ENCODE peak calls at places on chromosome 14, in five cellular contexts. C is HCT116, I is K562, K is HepG2, G is GM12878. R is an unnamed sample.
A peak's percentile ranks its signal among the peaks of the same experiment; 100 is the strongest.

GRCh38 chr14:97073622-97074021 is 276.4 kb downstream of the VRK1 start:
- DNase-seq in C (no peak), I (no peak), K (no peak), G (no peak), R (no peak)

GRCh38 chr14:23186913-23187654 is 3.6 kb upstream of the SLC7A8 start:
- DNase-seq in I (peak; percentile 68), G (peak; percentile 5), C (peak; percentile 64), K (peak; percentile 78), R (peak; percentile 63)

GRCh38 chr14:26255213-26255612 is 342.6 kb downstream of the NOVA1 start:
- DNase-seq in K (no peak), I (peak; percentile 3), G (no peak), C (no peak), R (no peak)

GRCh38 chr14:59090572-59090971 is 97.9 kb upstream of the DAAM1 start:
- DNase-seq in K (no peak), G (no peak), C (no peak), I (no peak), R (no peak)

GRCh38 chr14:72808564-72808963 is 85.3 kb downstream of the DPF3 start:
- DNase-seq in C (no peak), I (no peak), G (no peak), K (no peak), R (no peak)

GRCh38 chr14:82528011-82528410 is 994.4 kb upstream of the SEL1L start:
- DNase-seq in G (no peak), C (no peak), I (no peak), K (no peak), R (no peak)

GRCh38 chr14:56745091-56745490 is 65.2 kb downstream of the OTX2 start:
- DNase-seq in K (no peak), G (no peak), I (no peak), C (no peak), R (no peak)

GRCh38 chr14:66842911-66843572 is 335.1 kb downstream of the GPHN start:
- DNase-seq in I (no peak), C (no peak), G (no peak), K (no peak), R (no peak)

GRCh38 chr14:106694638-106695393 is 1168.4 kb downstream of the TMEM121 start:
- DNase-seq in G (no peak), I (no peak), C (no peak), K (no peak), R (peak; percentile 42)

GRCh38 chr14:52694761-52695480 is 437 bp downstream of the ERO1A start:
- DNase-seq in I (peak; percentile 15), C (no peak), K (peak; percentile 25), G (peak; percentile 60), R (peak; percentile 63)

GRCh38 chr14:94009767-94010166 is 12.7 kb downstream of the CCDC197 start:
- DNase-seq in K (no peak), I (no peak), C (no peak), G (peak; percentile 25), R (no peak)

GRCh38 chr14:23302290-23303225 is at the start of gene PPP1R3E:
- DNase-seq in K (peak; percentile 84), I (peak; percentile 62), G (no peak), C (no peak), R (peak; percentile 68)

GRCh38 chr14:76227450-76228050 is 75.8 kb downstream of the GPATCH2L start:
- DNase-seq in K (no peak), I (no peak), G (no peak), C (no peak), R (no peak)

GRCh38 chr14:99320105-99320572 is 48.1 kb upstream of the BCL11B start:
- DNase-seq in K (peak; percentile 29), I (peak; percentile 78), C (peak; percentile 21), G (peak; percentile 39), R (peak; percentile 84)

GRCh38 chr14:58881433-58881832 is 243.7 kb downstream of the DACT1 start:
- DNase-seq in I (no peak), G (no peak), C (no peak), K (no peak), R (no peak)

GRCh38 chr14:24693353-24693737 is 59.4 kb upstream of the GZMB start:
- DNase-seq in C (no peak), K (no peak), I (no peak), G (no peak), R (no peak)

GRCh38 chr14:51869426-51870113 is 9.2 kb downstream of the GNG2 start:
- DNase-seq in C (no peak), K (no peak), G (no peak), I (no peak), R (no peak)

GRCh38 chr14:56512521-56512920 is 67.1 kb upstream of the TMEM260 start:
- DNase-seq in G (no peak), I (no peak), C (no peak), K (no peak), R (no peak)

GRCh38 chr14:59305836-59306555 is 117.5 kb downstream of the DAAM1 start:
- DNase-seq in G (no peak), K (peak; percentile 77), I (no peak), C (no peak), R (no peak)

DNA sequence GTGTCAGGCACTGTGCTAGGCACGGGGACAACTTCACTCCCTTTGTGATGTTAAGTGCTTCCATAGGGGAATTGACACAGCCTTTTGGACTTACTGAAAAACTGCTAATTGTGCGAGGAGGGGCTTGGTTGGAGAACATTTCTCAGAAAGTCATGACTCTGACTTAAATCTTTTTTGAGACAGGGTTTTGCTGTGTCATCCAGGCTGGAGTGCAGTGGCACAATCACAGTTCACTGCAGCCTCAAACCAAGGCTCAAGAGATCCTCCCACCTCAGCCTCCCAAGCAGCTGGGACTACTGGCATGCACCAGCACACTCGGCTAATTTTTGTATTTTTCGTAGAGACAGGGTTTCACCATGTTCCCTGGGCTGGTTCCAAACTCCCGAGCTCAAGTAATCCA is 10.2 kb upstream of the LTBP2 start:
- DNase-seq in G (no peak), I (no peak), K (no peak), C (no peak), R (no peak)
- H3K9ac ChIP-seq in G (no peak overlapping the region), I (no peak overlapping the region), K (no peak overlapping the region), C (no peak overlapping the region), R (peak overlapping the region; percentile 52)

DNA sequence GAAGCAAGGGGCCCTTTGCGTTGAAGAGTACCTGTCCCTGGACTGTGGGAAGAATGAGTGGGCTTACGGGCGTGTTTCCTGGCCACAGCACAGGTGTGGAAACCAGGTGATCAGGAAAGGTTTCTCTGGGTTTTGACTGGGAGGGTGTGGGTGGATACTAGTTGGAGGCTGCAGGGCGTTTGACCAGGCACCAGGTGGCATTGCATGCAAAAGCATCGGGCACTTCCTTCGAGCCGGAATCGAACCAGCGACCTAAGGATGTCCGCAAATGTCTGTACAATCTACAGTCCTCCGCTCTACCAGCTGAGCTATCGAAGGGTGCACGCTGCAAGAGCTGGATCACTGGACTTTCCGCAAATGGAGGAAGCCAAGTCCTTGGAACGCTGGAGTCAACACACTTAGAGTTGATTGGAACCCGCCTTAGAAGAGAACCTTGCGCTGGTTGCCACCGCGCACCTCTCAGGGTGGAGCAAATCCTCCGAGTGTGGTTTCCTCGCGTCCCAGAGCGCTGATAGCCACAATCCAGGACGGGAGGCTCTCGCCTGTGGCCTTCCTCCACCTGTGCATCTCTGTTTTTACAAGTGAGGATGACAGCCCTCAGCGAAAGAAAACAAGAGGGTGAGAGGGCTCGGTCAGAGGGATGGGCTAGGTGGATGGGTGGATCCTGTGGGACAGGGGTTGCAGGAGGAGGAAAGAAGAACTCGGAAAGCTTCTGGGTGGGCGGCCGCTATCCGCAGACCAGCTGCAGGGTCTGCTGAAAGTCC is 21.2 kb upstream of the RNASE4 start:
- DNase-seq in K (peak; percentile 76), C (peak; percentile 92), I (peak; percentile 54), G (peak; percentile 88), R (no peak)
- TF ChIP-seq YY1 in K (peak; percentile 50), C (peak; percentile 51), I (no peak), G (peak; percentile 71), R (no peak)

GRCh38 chr14:101506921-101507300 is 54.4 kb upstream of the DIO3 start:
- DNase-seq in K (no peak), C (no peak), G (no peak), I (no peak), R (no peak)
- TF ChIP-seq REST in K (no peak), C (no peak), G (no peak), I (no peak), R (no peak)

GRCh38 chr14:103205541-103205906 is 82.3 kb downstream of the TNFAIP2 start:
- DNase-seq in K (no peak), G (no peak), I (no peak), C (no peak), R (no peak)

GRCh38 chr14:103206023-103206481 is 82.8 kb downstream of the TNFAIP2 start:
- DNase-seq in K (no peak), C (no peak), G (no peak), I (no peak), R (no peak)

GRCh38 chr14:103207404-103208072 is 84.3 kb downstream of the TNFAIP2 start:
- DNase-seq in G (no peak), C (no peak), I (no peak), K (no peak), R (peak; percentile 79)

GRCh38 chr14:103204852-103205540 is 81.7 kb downstream of the TNFAIP2 start:
- DNase-seq in C (peak; percentile 40), G (no peak), K (no peak), I (peak; percentile 73), R (no peak)

DNA sequence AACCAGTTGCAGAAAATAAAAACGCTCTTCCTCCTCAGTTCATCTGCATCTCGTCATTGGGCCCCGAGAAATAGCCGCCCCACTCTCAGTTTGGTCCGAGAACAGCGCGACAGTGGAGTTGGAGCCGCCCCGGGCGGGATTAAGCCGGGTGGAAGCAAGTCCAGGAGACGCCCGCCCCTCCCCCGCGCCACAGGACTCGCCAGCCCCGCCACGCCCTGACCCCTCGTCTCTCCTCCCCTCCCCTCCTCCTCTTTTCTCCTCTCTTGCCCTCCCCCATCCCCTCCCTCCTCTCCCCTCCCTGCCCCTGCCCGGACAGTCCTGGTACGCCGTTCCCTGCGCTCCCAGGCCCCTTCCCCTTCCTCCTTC is 83.8 kb downstream of the TNFAIP2 start:
- DNase-seq in I (peak; percentile 64), G (no peak), K (no peak), C (no peak), R (peak; percentile 70)
- H3K9ac ChIP-seq in I (peak overlapping the region; percentile 84), G (no peak overlapping the region), K (no peak overlapping the region), C (no peak overlapping the region), R (no peak overlapping the region)

DNA sequence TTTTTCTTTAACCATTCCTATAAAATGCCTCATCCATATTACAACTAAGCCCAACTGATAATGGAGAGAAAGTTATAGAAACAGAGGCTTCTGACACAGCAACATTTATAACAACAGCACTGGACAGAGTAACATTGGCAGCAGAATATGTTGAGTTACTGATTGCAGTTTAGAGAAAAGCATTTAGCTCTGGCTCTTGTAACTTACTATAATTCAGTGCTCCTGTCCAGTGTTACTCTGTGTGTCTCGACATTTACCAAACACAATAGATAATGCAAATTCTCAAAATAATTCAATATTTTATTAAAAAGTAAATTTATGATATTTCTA is 356.1 kb downstream of the CEP128 start:
- DNase-seq in C (no peak), K (no peak), I (no peak), G (no peak), R (no peak)
- TF ChIP-seq YY1 in C (no peak), K (no peak), I (no peak), G (no peak), R (no peak)

DNA sequence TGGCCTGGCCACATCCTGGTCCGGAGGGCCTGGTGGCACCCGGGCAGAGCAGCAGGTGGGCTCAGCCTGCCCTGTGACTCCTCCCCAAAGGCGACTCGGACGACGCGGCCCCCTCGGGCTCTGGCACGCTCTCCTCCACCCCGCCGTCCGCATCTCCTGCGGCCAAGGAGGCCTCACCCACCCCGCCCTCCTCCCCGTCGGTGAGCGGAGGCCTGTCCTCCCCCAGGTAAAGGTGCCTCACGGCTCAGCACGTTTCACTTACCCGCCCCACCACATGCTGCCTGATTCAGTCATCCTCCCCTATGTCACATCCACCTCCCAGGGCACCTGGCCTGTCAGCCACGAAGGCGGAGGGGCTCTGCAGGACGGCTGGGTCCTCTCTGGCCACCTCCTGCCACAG is 6.8 kb upstream of the TEX22 start:
- DNase-seq in C (no peak), K (no peak), G (no peak), I (no peak), R (no peak)
- TF ChIP-seq REST in C (no peak), K (no peak), G (no peak), I (no peak), R (no peak)

GRCh38 chr14:85529803-85530574 is at the start of gene FLRT2:
- DNase-seq in G (no peak), K (no peak), C (no peak), I (no peak), R (no peak)
- H3K9ac ChIP-seq in G (no peak within 1 kb of the TSS), K (no peak within 1 kb of the TSS), C (no peak within 1 kb of the TSS), I (no peak within 1 kb of the TSS), R (peak within 1 kb of the TSS; percentile 79)

R was measured in SK-N-SH.